ENCODE peak calls at places on chromosome 13, in four cellular contexts. F, J, S and Q are unnamed samples.

GRCh38 chr13:98710521-98710920 is 42.0 kb downstream of the SLC15A1 start:
- DNase-seq in F (no peak), J (no peak), S (no peak), Q (no peak)

GRCh38 chr13:93080587-93080986 is 146.0 kb upstream of the GPC6 start:
- DNase-seq in F (peak; percentile 8), J (peak; percentile 8), S (no peak), Q (no peak)

GRCh38 chr13:47826481-47826880 is 174.6 kb downstream of the SUCLA2 start:
- DNase-seq in F (peak; percentile 53), J (no peak), S (no peak), Q (no peak)

GRCh38 chr13:65926750-65927171 is 1303.4 kb downstream of the PCDH9 start:
- DNase-seq in F (no peak), J (peak; percentile 6), S (no peak), Q (no peak)

GRCh38 chr13:66811445-66811844 is 418.7 kb downstream of the PCDH9 start:
- DNase-seq in F (no peak), J (no peak), S (no peak), Q (no peak)

GRCh38 chr13:27919934-27920676 is at the start of gene PDX1:
- DNase-seq in F (peak; percentile 13), J (no peak), S (no peak), Q (no peak)

GRCh38 chr13:91165758-91166157 is 181.7 kb upstream of the MIR17HG start:
- DNase-seq in F (no peak), J (no peak), S (no peak), Q (no peak)

GRCh38 chr13:106471957-106472543 is 63.4 kb downstream of the EFNB2 start:
- DNase-seq in F (peak; percentile 91), J (no peak), S (no peak), Q (no peak)

GRCh38 chr13:66501187-66501586 is 728.9 kb downstream of the PCDH9 start:
- DNase-seq in F (peak; percentile 49), J (no peak), S (no peak), Q (no peak)

GRCh38 chr13:111906816-111907215 is 160.1 kb upstream of the SOX1 start:
- DNase-seq in F (no peak), J (no peak), S (no peak), Q (peak; percentile 60)

GRCh38 chr13:112466132-112467025 is 90.2 kb downstream of the SPACA7 start:
- DNase-seq in F (no peak), J (no peak), S (no peak), Q (no peak)

GRCh38 chr13:46039421-46040036 is 13.0 kb downstream of the ZC3H13 start:
- DNase-seq in F (peak; percentile 38), J (no peak), S (no peak), Q (no peak)

GRCh38 chr13:21371011-21371410 is 88.1 kb downstream of the ZDHHC20 start:
- DNase-seq in F (no peak), J (peak; percentile 0), S (no peak), Q (no peak)

GRCh38 chr13:49740870-49741269 is 49.6 kb upstream of the EBPL start:
- DNase-seq in F (no peak), J (no peak), S (no peak), Q (no peak)

GRCh38 chr13:96075953-96076543 is 13.9 kb upstream of the HS6ST3 start:
- DNase-seq in F (peak; percentile 12), J (no peak), S (no peak), Q (no peak)

GRCh38 chr13:43128504-43128929 is 105.1 kb downstream of the DNAJC15 start:
- DNase-seq in F (no peak), J (no peak), S (no peak), Q (no peak)

GRCh38 chr13:76481738-76482137 is 404.5 kb downstream of the KCTD12 start:
- DNase-seq in F (no peak), J (no peak), S (no peak), Q (no peak)

GRCh38 chr13:104385409-104385808 is 1319.2 kb upstream of the SLC10A2 start:
- DNase-seq in F (peak; percentile 4), J (no peak), S (no peak), Q (no peak)

GRCh38 chr13:73714522-73714921 is 419.7 kb downstream of the KLF12 start:
- DNase-seq in F (no peak), J (no peak), S (no peak), Q (no peak)

GRCh38 chr13:21674271-21675009 is 3.6 kb downstream of the FGF9 start:
- DNase-seq in F (no peak), J (peak; percentile 67), S (no peak), Q (no peak)

GRCh38 chr13:37202264-37202663 is 96.8 kb upstream of the CSNK1A1L start:
- DNase-seq in F (peak; percentile 39), J (no peak), S (no peak), Q (no peak)

GRCh38 chr13:113365551-113365971 is 1.6 kb upstream of the GRTP1 start:
- DNase-seq in F (no peak), J (no peak), S (no peak), Q (no peak)